ENCODE peak calls at places on chromosomes 13 and 19, in eight cellular contexts. D is kidney glomerular epithelial cell; R is Kasumi-1; F is right atrium auricular region; S is stimulated activated CD4-positive, alpha-beta T cell treated with anti-CD3 and anti-CD28 coated beads, Interleukin-15, amount 100 ng/mL, for 1 hour; Q is AG09319; I is substantia nigra; H is GM12891. X is an unnamed sample.

GRCh38 chr19:28980236-28980868 is 232.6 kb downstream of the UQCRFS1 start:
- DNase-seq in D (peak), S (no peak), Q (no peak), I (no peak), H (no peak), R (no peak), F (no peak), X (no peak)

GRCh38 chr13:110396913-110397379 is 89.9 kb downstream of the COL4A2 start:
- DNase-seq in D (peak), F (peak), I (no peak), Q (peak), S (no peak), R (no peak), H (no peak), X (peak)

GRCh38 chr13:40812724-40813445 is 23.5 kb downstream of the SLC25A15 start:
- DNase-seq in H (no peak), Q (no peak), S (no peak), D (peak), F (no peak), R (no peak), I (no peak), X (no peak)

GRCh38 chr19:34962281-34962944 is 1.6 kb downstream of the ZNF792 start:
- DNase-seq in I (no peak), H (no peak), Q (no peak), R (peak), S (no peak), D (no peak), F (no peak), X (no peak)

GRCh38 chr13:85441364-85441763 is 357.9 kb downstream of the SLITRK6 start:
- DNase-seq in F (no peak), D (no peak), S (no peak), Q (no peak), R (no peak), H (no peak), I (no peak), X (no peak)

GRCh38 chr19:18612772-18613588 is at the start of gene TMEM59L:
- DNase-seq in D (no peak), Q (no peak), I (no peak), S (no peak), H (no peak), F (no peak), R (no peak), X (no peak)

GRCh38 chr13:23695711-23696512 is 125.7 kb downstream of the TNFRSF19 start:
- DNase-seq in H (peak), I (no peak), R (peak), F (no peak), D (no peak), S (peak), Q (no peak), X (no peak)

GRCh38 chr13:28466151-28466550 is 28.8 kb downstream of the FLT1 start:
- DNase-seq in H (no peak), Q (no peak), F (no peak), S (no peak), I (no peak), D (no peak), R (no peak), X (no peak)

GRCh38 chr13:35854286-35854685 is 276.9 kb downstream of the DCLK1 start:
- DNase-seq in F (no peak), I (no peak), Q (no peak), D (no peak), R (no peak), H (no peak), S (no peak), X (no peak)

GRCh38 chr13:30841161-30841560 is 64.9 kb upstream of the MEDAG start:
- DNase-seq in Q (peak), S (no peak), D (peak), R (no peak), F (no peak), H (no peak), I (no peak), X (no peak)

GRCh38 chr19:4067396-4068057 is 828 bp upstream of the ZBTB7A start:
- DNase-seq in I (no peak), H (no peak), D (no peak), R (peak), S (no peak), F (no peak), Q (no peak), X (no peak)